ENCODE peak calls at places on chromosomes 16 and 17, in seven cellular contexts. One of them, this sample, is unnamed.
A peak's percentile ranks its signal among the peaks of the same experiment; 100 is the strongest.

GRCh38 chr17:74960739-74961342 is 11.7 kb downstream of the HID1 start:
- DNase-seq in GM12892: peak; percentile 69
- DNase-seq in GM12878: no peak
- DNase-seq in K562: peak; percentile 91
- DNase-seq in HepG2: peak; percentile 83
- DNase-seq in GM12891: peak; percentile 63
- DNase-seq in H1: peak; percentile 84
- DNase-seq in this sample: no peak

GRCh38 chr16:11076259-11077018 is 132.1 kb downstream of the CLEC16A start:
- DNase-seq in GM12892: peak; percentile 74
- DNase-seq in GM12878: peak; percentile 79
- DNase-seq in K562: no peak
- DNase-seq in HepG2: no peak
- DNase-seq in GM12891: peak; percentile 75
- DNase-seq in H1: no peak
- DNase-seq in this sample: no peak

GRCh38 chr16:84841787-84842300 is 22.1 kb downstream of the CRISPLD2 start:
- DNase-seq in GM12892: no peak
- DNase-seq in GM12878: no peak
- DNase-seq in K562: no peak
- DNase-seq in HepG2: no peak
- DNase-seq in GM12891: no peak
- DNase-seq in H1: peak; percentile 90
- DNase-seq in this sample: peak; percentile 33

GRCh38 chr17:1907216-1907631 is 77.4 kb downstream of the RPA1 start:
- DNase-seq in GM12892: no peak
- DNase-seq in GM12878: no peak
- DNase-seq in K562: no peak
- DNase-seq in HepG2: no peak
- DNase-seq in GM12891: no peak
- DNase-seq in H1: no peak
- DNase-seq in this sample: no peak

GRCh38 chr17:2195729-2196128 is 107.9 kb downstream of the SMG6 start:
- DNase-seq in GM12892: no peak
- DNase-seq in GM12878: peak; percentile 73
- DNase-seq in K562: no peak
- DNase-seq in HepG2: no peak
- DNase-seq in GM12891: no peak
- DNase-seq in H1: no peak
- DNase-seq in this sample: no peak

GRCh38 chr16:69927056-69927757 is 23.9 kb upstream of the CLEC18A start:
- DNase-seq in GM12892: no peak
- DNase-seq in GM12878: no peak
- DNase-seq in K562: no peak
- DNase-seq in HepG2: peak; percentile 41
- DNase-seq in GM12891: no peak
- DNase-seq in H1: no peak
- DNase-seq in this sample: no peak

GRCh38 chr17:48486557-48486956 is 44.3 kb downstream of the HOXB1 start:
- DNase-seq in GM12892: no peak
- DNase-seq in GM12878: no peak
- DNase-seq in K562: peak; percentile 61
- DNase-seq in HepG2: no peak
- DNase-seq in GM12891: no peak
- DNase-seq in H1: no peak
- DNase-seq in this sample: no peak

GRCh38 chr16:73113326-73113720 is 65.4 kb upstream of the ZFHX3 start:
- DNase-seq in GM12892: no peak
- DNase-seq in GM12878: no peak
- DNase-seq in K562: no peak
- DNase-seq in HepG2: no peak
- DNase-seq in GM12891: no peak
- DNase-seq in H1: no peak
- DNase-seq in this sample: no peak

GRCh38 chr16:84764970-84765369 is 54.8 kb upstream of the CRISPLD2 start:
- DNase-seq in GM12892: no peak
- DNase-seq in GM12878: no peak
- DNase-seq in K562: no peak
- DNase-seq in HepG2: no peak
- DNase-seq in GM12891: no peak
- DNase-seq in H1: no peak
- DNase-seq in this sample: no peak

GRCh38 chr16:56783332-56783731 is 53.4 kb downstream of the NUP93 start:
- DNase-seq in GM12892: no peak
- DNase-seq in GM12878: no peak
- DNase-seq in K562: no peak
- DNase-seq in HepG2: no peak
- DNase-seq in GM12891: no peak
- DNase-seq in H1: no peak
- DNase-seq in this sample: no peak

GRCh38 chr17:81491761-81492160 is 20.8 kb downstream of the ACTG1 start:
- DNase-seq in GM12892: no peak
- DNase-seq in GM12878: no peak
- DNase-seq in K562: no peak
- DNase-seq in HepG2: no peak
- DNase-seq in GM12891: no peak
- DNase-seq in H1: no peak
- DNase-seq in this sample: no peak

GRCh38 chr17:80441133-80441578 is 26.2 kb downstream of the ENDOV start:
- DNase-seq in GM12892: peak; percentile 85
- DNase-seq in GM12878: no peak
- DNase-seq in K562: peak; percentile 93
- DNase-seq in HepG2: peak; percentile 35
- DNase-seq in GM12891: peak; percentile 92
- DNase-seq in H1: peak; percentile 95
- DNase-seq in this sample: peak; percentile 59

GRCh38 chr17:80427366-80428282 is 12.7 kb downstream of the ENDOV start:
- DNase-seq in GM12892: no peak
- DNase-seq in GM12878: no peak
- DNase-seq in K562: no peak
- DNase-seq in HepG2: no peak
- DNase-seq in GM12891: no peak
- DNase-seq in H1: peak; percentile 48
- DNase-seq in this sample: peak; percentile 56

GRCh38 chr16:24539850-24540484 is 601 bp downstream of the RBBP6 start:
- DNase-seq in GM12892: peak; percentile 25
- DNase-seq in GM12878: no peak
- DNase-seq in K562: no peak
- DNase-seq in HepG2: no peak
- DNase-seq in GM12891: peak; percentile 25
- DNase-seq in H1: no peak
- DNase-seq in this sample: no peak

GRCh38 chr17:61255609-61256008 is 144.0 kb upstream of the TBX2 start:
- DNase-seq in GM12892: no peak
- DNase-seq in GM12878: no peak
- DNase-seq in K562: no peak
- DNase-seq in HepG2: no peak
- DNase-seq in GM12891: no peak
- DNase-seq in H1: no peak
- DNase-seq in this sample: no peak

GRCh38 chr16:6665126-6665525 is 667.5 kb upstream of the RBFOX1 start:
- DNase-seq in GM12892: no peak
- DNase-seq in GM12878: no peak
- DNase-seq in K562: no peak
- DNase-seq in HepG2: no peak
- DNase-seq in GM12891: no peak
- DNase-seq in H1: no peak
- DNase-seq in this sample: no peak

GRCh38 chr17:78146881-78147280 is 696 bp downstream of the C17orf99 start:
- DNase-seq in GM12892: no peak
- DNase-seq in GM12878: no peak
- DNase-seq in K562: no peak
- DNase-seq in HepG2: no peak
- DNase-seq in GM12891: no peak
- DNase-seq in H1: no peak
- DNase-seq in this sample: no peak

GRCh38 chr16:85678821-85679220 is 9.9 kb downstream of the GINS2 start:
- DNase-seq in GM12892: no peak
- DNase-seq in GM12878: no peak
- DNase-seq in K562: no peak
- DNase-seq in HepG2: no peak
- DNase-seq in GM12891: no peak
- DNase-seq in H1: no peak
- DNase-seq in this sample: no peak

GRCh38 chr16:27248036-27248435 is 20.5 kb downstream of the NSMCE1 start:
- DNase-seq in GM12892: no peak
- DNase-seq in GM12878: no peak
- DNase-seq in K562: no peak
- DNase-seq in HepG2: no peak
- DNase-seq in GM12891: no peak
- DNase-seq in H1: no peak
- DNase-seq in this sample: no peak

GRCh38 chr16:58589311-58589890 is 40.2 kb downstream of the CNOT1 start:
- DNase-seq in GM12892: no peak
- DNase-seq in GM12878: no peak
- DNase-seq in K562: no peak
- DNase-seq in HepG2: no peak
- DNase-seq in GM12891: no peak
- DNase-seq in H1: no peak
- DNase-seq in this sample: no peak

GRCh38 chr17:43528319-43528987 is 17.7 kb downstream of the ETV4 start:
- DNase-seq in GM12892: no peak
- DNase-seq in GM12878: no peak
- DNase-seq in K562: peak; percentile 40
- DNase-seq in HepG2: peak; percentile 99
- DNase-seq in GM12891: no peak
- DNase-seq in H1: no peak
- DNase-seq in this sample: no peak

DNA sequence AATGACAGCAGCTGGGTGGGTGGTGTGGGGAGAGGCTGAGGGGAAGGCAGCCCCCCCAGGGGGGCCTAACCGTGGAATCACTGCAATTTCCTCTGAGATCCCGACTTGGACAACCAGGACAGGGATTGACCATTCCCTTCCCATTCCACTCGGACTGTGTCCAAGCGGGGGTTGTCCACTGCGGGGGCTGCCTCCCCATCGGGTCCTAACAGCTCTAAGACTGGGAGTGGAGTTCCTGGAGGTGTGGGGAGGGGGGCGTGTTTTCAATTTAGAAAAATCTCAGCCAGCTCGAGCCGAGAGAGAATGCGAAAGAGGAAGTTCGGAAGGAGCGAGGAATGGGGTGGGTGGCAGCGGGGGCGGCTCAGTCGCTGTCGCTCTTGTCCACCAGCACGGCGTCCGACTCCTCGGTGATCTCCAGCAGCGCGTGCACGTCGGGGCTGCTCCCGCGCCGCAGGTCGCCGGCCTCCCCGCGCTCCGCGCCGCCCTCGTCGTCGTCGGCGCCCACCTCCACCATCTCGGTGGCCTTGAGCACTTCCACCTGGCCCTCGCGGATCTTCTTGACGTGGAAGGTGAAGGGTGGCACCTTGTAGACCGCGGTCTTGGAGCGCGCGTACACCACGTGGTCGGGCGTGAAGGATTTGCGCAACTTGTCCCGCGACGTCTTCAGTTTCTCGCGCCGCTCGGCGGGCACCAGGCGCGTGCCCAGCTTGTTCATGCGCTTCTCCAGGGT is 16.2 kb upstream of the STAT3 start:
- DNase-seq in GM12892: no peak
- DNase-seq in GM12878: no peak
- DNase-seq in K562: no peak
- DNase-seq in HepG2: no peak
- DNase-seq in GM12891: no peak
- DNase-seq in H1: no peak
- DNase-seq in this sample: no peak
- TF ChIP-seq TAF1 in GM12892: no peak
- TF ChIP-seq TAF1 in GM12878: no peak
- TF ChIP-seq TAF1 in K562: no peak
- TF ChIP-seq TAF1 in HepG2: no peak
- TF ChIP-seq TAF1 in GM12891: no peak
- TF ChIP-seq TAF1 in H1: no peak
- TF ChIP-seq TAF1 in this sample: no peak

DNA sequence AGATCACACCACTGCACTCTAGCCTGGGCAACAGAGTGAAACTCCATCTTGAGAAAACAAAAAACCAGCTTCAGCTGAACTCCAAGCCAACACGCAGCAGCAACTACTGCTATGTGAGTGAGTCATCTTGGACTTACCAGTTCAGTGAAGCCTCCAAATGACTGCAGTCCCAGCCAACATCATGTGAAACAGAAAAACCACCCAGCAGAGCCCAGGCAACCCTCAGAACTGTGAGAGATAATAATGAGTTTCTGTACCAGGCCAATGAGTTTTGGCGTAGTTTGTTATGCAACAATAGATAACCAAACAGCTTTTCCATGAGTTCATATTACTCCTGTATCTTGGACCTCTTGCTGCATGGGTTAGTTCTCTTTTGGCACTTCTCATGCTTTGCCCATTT is 23.3 kb downstream of the PHF12 start:
- DNase-seq in GM12892: no peak
- DNase-seq in GM12878: no peak
- DNase-seq in K562: no peak
- DNase-seq in HepG2: no peak
- DNase-seq in GM12891: no peak
- DNase-seq in H1: no peak
- DNase-seq in this sample: no peak
- TF ChIP-seq TAF1 in GM12892: no peak
- TF ChIP-seq TAF1 in GM12878: no peak
- TF ChIP-seq TAF1 in K562: no peak
- TF ChIP-seq TAF1 in HepG2: no peak
- TF ChIP-seq TAF1 in GM12891: no peak
- TF ChIP-seq TAF1 in H1: no peak
- TF ChIP-seq TAF1 in this sample: no peak

DNA sequence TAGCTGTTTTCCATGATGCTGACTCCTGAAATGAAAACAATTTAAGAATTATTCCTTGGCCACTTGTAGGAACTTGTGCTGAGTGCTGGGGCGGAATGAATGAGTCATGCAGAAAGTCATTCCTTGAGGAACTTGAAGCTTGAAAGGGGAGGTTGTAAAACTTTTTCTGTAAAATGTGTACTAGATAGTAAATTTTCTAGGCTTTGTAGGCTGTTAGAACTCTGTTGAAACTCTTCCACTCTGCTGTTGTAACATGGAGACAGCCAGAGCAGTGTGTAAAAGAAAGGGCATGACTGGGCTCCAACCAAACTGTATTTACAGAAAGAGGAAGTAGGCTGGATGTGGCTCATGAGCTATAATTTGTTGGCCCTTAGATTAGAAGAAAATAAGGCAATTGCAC is 46.1 kb downstream of the ABCA8 start:
- DNase-seq in GM12892: no peak
- DNase-seq in GM12878: peak; percentile 16
- DNase-seq in K562: peak; percentile 8
- DNase-seq in HepG2: peak; percentile 16
- DNase-seq in GM12891: peak; percentile 11
- DNase-seq in H1: no peak
- DNase-seq in this sample: no peak
- TF ChIP-seq TAF1 in GM12892: no peak
- TF ChIP-seq TAF1 in GM12878: no peak
- TF ChIP-seq TAF1 in K562: no peak
- TF ChIP-seq TAF1 in HepG2: no peak
- TF ChIP-seq TAF1 in GM12891: no peak
- TF ChIP-seq TAF1 in H1: no peak
- TF ChIP-seq TAF1 in this sample: no peak

DNA sequence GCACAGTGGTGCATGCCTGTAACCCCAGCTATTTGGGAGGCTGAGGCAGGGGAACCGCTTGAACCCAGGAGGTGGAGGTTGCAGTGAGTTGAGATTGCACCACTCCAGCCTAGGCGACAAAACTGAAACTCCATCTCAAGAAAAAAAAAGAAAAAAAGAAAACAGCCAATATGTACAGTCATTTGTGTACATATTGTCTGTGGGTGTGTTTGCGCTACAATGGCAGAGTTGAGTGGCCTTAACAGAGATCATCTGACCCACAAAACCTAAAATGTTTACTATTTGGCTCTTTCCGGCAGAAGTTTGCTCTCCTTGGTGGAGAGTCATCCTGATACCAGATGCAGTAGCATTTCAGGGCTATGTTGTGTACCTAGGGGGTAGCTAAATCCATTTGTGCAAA is 57.9 kb downstream of the ARSG start:
- DNase-seq in GM12892: peak; percentile 43
- DNase-seq in GM12878: peak; percentile 43
- DNase-seq in K562: no peak
- DNase-seq in HepG2: peak; percentile 27
- DNase-seq in GM12891: no peak
- DNase-seq in H1: no peak
- DNase-seq in this sample: no peak
- TF ChIP-seq TAF1 in GM12892: no peak
- TF ChIP-seq TAF1 in GM12878: no peak
- TF ChIP-seq TAF1 in K562: no peak
- TF ChIP-seq TAF1 in HepG2: no peak
- TF ChIP-seq TAF1 in GM12891: no peak
- TF ChIP-seq TAF1 in H1: no peak
- TF ChIP-seq TAF1 in this sample: no peak